ENCODE peak calls at places on chromosomes 6 and 20, in five cellular contexts. One of them, this sample, is unnamed.

GRCh38 chr6:115986026-115986425 is 74.7 kb downstream of the FRK start:
- DNase-seq in H1: no peak
- DNase-seq in mesenchymal stem cell: no peak
- DNase-seq in IMR-90: no peak
- DNase-seq in trophoblast cell: no peak
- DNase-seq in this sample: no peak

GRCh38 chr6:19052219-19052618 is 665.1 kb downstream of the RNF144B start:
- DNase-seq in trophoblast cell: no peak
- DNase-seq in H1: no peak
- DNase-seq in IMR-90: no peak
- DNase-seq in mesenchymal stem cell: no peak
- DNase-seq in this sample: no peak

GRCh38 chr20:4607287-4607713 is 114.4 kb upstream of the PRND start:
- DNase-seq in IMR-90: peak
- DNase-seq in trophoblast cell: peak
- DNase-seq in H1: peak
- DNase-seq in mesenchymal stem cell: peak
- DNase-seq in this sample: peak

GRCh38 chr6:159982726-159983506 is 14.0 kb downstream of the IGF2R start:
- DNase-seq in IMR-90: peak
- DNase-seq in mesenchymal stem cell: no peak
- DNase-seq in trophoblast cell: no peak
- DNase-seq in H1: no peak
- DNase-seq in this sample: no peak

GRCh38 chr6:91299544-91300491 is 712.9 kb upstream of the MAP3K7 start:
- DNase-seq in H1: peak
- DNase-seq in trophoblast cell: no peak
- DNase-seq in mesenchymal stem cell: peak
- DNase-seq in IMR-90: peak
- DNase-seq in this sample: peak

GRCh38 chr6:157224178-157224956 is 99.0 kb downstream of the TMEM242 start:
- DNase-seq in trophoblast cell: no peak
- DNase-seq in H1: no peak
- DNase-seq in IMR-90: no peak
- DNase-seq in mesenchymal stem cell: no peak
- DNase-seq in this sample: no peak

GRCh38 chr6:169738204-169738971 is 13.0 kb downstream of the DYNLT2 start:
- DNase-seq in IMR-90: no peak
- DNase-seq in H1: no peak
- DNase-seq in trophoblast cell: no peak
- DNase-seq in mesenchymal stem cell: no peak
- DNase-seq in this sample: no peak

GRCh38 chr20:57712851-57713504 is 3.2 kb upstream of the PMEPA1 start:
- DNase-seq in H1: no peak
- DNase-seq in mesenchymal stem cell: no peak
- DNase-seq in IMR-90: no peak
- DNase-seq in trophoblast cell: no peak
- DNase-seq in this sample: no peak

GRCh38 chr20:62045118-62045517 is 20.6 kb downstream of the TAF4 start:
- DNase-seq in trophoblast cell: no peak
- DNase-seq in H1: no peak
- DNase-seq in IMR-90: no peak
- DNase-seq in mesenchymal stem cell: no peak
- DNase-seq in this sample: no peak

GRCh38 chr6:10184408-10185187 is 230.3 kb downstream of the TFAP2A start:
- DNase-seq in trophoblast cell: no peak
- DNase-seq in IMR-90: no peak
- DNase-seq in H1: no peak
- DNase-seq in mesenchymal stem cell: no peak
- DNase-seq in this sample: no peak

GRCh38 chr6:166712554-166713228 is 85.6 kb upstream of the RPS6KA2 start:
- DNase-seq in IMR-90: no peak
- DNase-seq in H1: no peak
- DNase-seq in trophoblast cell: no peak
- DNase-seq in mesenchymal stem cell: no peak
- DNase-seq in this sample: no peak

GRCh38 chr6:44161997-44162338 is 3.3 kb downstream of the CAPN11 start:
- DNase-seq in H1: no peak
- DNase-seq in mesenchymal stem cell: no peak
- DNase-seq in IMR-90: peak
- DNase-seq in trophoblast cell: no peak
- DNase-seq in this sample: no peak

GRCh38 chr6:51182884-51183283 is 364.2 kb downstream of the TFAP2B start:
- DNase-seq in IMR-90: no peak
- DNase-seq in trophoblast cell: no peak
- DNase-seq in H1: no peak
- DNase-seq in mesenchymal stem cell: no peak
- DNase-seq in this sample: no peak

GRCh38 chr6:11918739-11919605 is 93.1 kb upstream of the HIVEP1 start:
- DNase-seq in IMR-90: peak
- DNase-seq in mesenchymal stem cell: no peak
- DNase-seq in trophoblast cell: no peak
- DNase-seq in H1: no peak
- DNase-seq in this sample: no peak

GRCh38 chr6:13216236-13216933 is 112.0 kb downstream of the TBC1D7 start:
- DNase-seq in trophoblast cell: no peak
- DNase-seq in mesenchymal stem cell: no peak
- DNase-seq in H1: no peak
- DNase-seq in IMR-90: no peak
- DNase-seq in this sample: no peak

GRCh38 chr6:67884442-67884841 is 750.6 kb upstream of the ADGRB3 start:
- DNase-seq in IMR-90: no peak
- DNase-seq in H1: no peak
- DNase-seq in trophoblast cell: no peak
- DNase-seq in mesenchymal stem cell: no peak
- DNase-seq in this sample: no peak

GRCh38 chr6:53630533-53631269 is 34.9 kb downstream of the KLHL31 start:
- DNase-seq in mesenchymal stem cell: no peak
- DNase-seq in trophoblast cell: no peak
- DNase-seq in H1: no peak
- DNase-seq in IMR-90: no peak
- DNase-seq in this sample: no peak

DNA sequence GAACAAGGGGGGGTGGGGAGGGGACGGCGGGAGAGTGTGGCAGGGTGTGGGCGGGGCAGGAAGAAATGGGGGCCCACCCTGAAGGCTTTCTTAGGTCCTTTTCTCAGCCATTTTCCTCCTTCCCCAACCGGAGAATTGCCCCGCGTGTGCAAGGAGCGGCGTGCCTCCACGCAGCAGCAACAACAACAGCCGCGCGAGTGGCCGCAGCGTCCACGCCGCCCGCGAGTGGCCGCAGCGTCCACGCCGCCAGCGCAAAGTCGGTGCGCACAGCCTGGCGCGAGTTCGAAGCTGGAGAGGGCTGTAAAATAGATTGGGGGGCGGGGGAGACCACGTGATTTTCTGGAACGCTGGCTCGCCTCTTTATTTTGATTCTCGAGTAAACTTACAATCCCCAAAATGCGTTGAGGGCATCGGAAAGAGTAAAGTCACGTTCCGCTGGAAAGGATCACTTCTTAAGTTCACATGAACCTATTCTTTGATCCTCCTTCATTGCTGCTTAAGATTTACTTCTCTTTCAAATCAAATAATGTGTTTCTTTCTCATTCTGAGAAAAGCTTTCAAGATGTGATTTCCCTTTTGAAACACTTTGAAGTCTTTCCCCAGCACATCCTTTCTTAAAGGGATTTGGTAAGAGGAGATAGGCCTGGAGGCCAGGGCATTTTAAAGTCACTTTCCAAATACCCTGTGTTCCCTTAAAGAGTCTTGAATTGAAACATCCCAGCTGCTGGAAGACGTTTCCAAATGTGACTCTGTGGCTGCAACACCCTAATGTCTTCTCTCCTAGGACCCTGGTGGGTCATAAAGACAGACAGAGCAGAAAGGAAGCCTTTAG is 66.7 kb upstream of the ZNF217 start:
- DNase-seq in trophoblast cell: no peak
- DNase-seq in IMR-90: peak
- DNase-seq in H1: no peak
- DNase-seq in mesenchymal stem cell: peak
- DNase-seq in this sample: no peak
- H3K4me3 ChIP-seq in trophoblast cell: peak
- H3K4me3 ChIP-seq in IMR-90: peak
- H3K4me3 ChIP-seq in H1: peak
- H3K4me3 ChIP-seq in mesenchymal stem cell: peak
- H3K4me3 ChIP-seq in this sample: no peak

GRCh38 chr6:77620290-77620882 is 32.5 kb upstream of the MEI4 start:
- DNase-seq in mesenchymal stem cell: peak
- DNase-seq in trophoblast cell: peak
- DNase-seq in IMR-90: no peak
- DNase-seq in H1: no peak
- DNase-seq in this sample: peak

GRCh38 chr6:77619114-77619513 is 33.7 kb upstream of the MEI4 start:
- DNase-seq in H1: no peak
- DNase-seq in trophoblast cell: no peak
- DNase-seq in mesenchymal stem cell: no peak
- DNase-seq in IMR-90: no peak
- DNase-seq in this sample: no peak

GRCh38 chr6:77626431-77626830 is 26.4 kb upstream of the MEI4 start:
- DNase-seq in IMR-90: no peak
- DNase-seq in trophoblast cell: no peak
- DNase-seq in H1: no peak
- DNase-seq in mesenchymal stem cell: no peak
- DNase-seq in this sample: no peak

GRCh38 chr6:77630019-77630418 is 22.8 kb upstream of the MEI4 start:
- DNase-seq in H1: no peak
- DNase-seq in trophoblast cell: no peak
- DNase-seq in IMR-90: no peak
- DNase-seq in mesenchymal stem cell: no peak
- DNase-seq in this sample: no peak

GRCh38 chr6:77624468-77624867 is 28.4 kb upstream of the MEI4 start:
- DNase-seq in IMR-90: no peak
- DNase-seq in H1: no peak
- DNase-seq in mesenchymal stem cell: no peak
- DNase-seq in trophoblast cell: no peak
- DNase-seq in this sample: no peak
- H2AK5ac ChIP-seq in IMR-90: no peak
- H2AK5ac ChIP-seq in H1: no peak
- H2AK5ac ChIP-seq in mesenchymal stem cell: no peak
- H2AK5ac ChIP-seq in trophoblast cell: no peak
- H2AK5ac ChIP-seq in this sample: no peak

DNA sequence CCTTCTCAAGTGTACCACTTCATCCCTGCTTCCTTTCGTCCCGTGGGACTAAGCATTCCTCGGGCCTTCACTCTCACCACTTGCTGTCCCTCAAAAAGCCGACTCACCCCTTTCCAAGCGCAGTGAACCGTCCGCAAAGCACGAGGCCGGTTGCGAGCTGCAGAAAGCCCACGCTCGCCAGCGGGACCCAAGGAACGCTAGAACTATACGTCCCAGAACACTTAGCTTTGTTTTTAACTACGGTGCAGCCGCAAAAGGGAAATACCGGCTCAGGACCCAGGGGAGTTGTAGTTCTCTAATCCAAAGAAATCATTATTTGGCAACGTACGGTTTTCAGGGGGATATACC is 457 bp upstream of the POLR1H start:
- DNase-seq in trophoblast cell: no peak
- DNase-seq in IMR-90: peak
- DNase-seq in H1: no peak
- DNase-seq in mesenchymal stem cell: peak
- DNase-seq in this sample: no peak
- H3K14ac ChIP-seq in trophoblast cell: peak
- H3K14ac ChIP-seq in IMR-90: peak
- H3K14ac ChIP-seq in H1: no peak
- H3K14ac ChIP-seq in mesenchymal stem cell: no peak
- H3K14ac ChIP-seq in this sample: no peak

GRCh38 chr20:50546729-50547314 is 36.6 kb downstream of the PTPN1 start:
- DNase-seq in trophoblast cell: no peak
- DNase-seq in IMR-90: no peak
- DNase-seq in H1: no peak
- DNase-seq in mesenchymal stem cell: peak
- DNase-seq in this sample: no peak
- H3K4me3 ChIP-seq in trophoblast cell: no peak
- H3K4me3 ChIP-seq in IMR-90: no peak
- H3K4me3 ChIP-seq in H1: no peak
- H3K4me3 ChIP-seq in mesenchymal stem cell: peak
- H3K4me3 ChIP-seq in this sample: no peak

DNA sequence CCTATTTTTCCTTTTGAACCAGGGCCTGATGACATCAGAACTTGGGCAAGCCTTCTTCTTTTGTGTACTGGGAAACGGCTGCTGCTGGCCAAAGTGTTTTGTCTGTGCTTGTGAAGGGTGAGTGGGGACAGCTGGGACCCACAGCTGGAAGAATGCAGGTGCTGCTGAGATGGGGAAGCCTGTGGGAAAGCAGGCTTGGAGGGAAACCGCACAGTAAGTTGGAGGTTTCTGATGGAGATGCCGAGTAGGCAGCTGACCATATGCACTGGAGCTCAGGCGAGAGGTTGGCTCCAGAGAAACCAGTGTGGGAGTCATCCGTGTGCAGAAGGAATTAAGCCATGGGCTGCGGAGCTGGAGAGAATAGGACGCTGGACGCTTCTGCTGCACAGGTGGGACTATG is 8.5 kb upstream of the PSMG4 start:
- DNase-seq in mesenchymal stem cell: no peak
- DNase-seq in IMR-90: peak
- DNase-seq in H1: no peak
- DNase-seq in trophoblast cell: no peak
- DNase-seq in this sample: no peak
- H2AK5ac ChIP-seq in mesenchymal stem cell: no peak
- H2AK5ac ChIP-seq in IMR-90: peak
- H2AK5ac ChIP-seq in H1: no peak
- H2AK5ac ChIP-seq in trophoblast cell: no peak
- H2AK5ac ChIP-seq in this sample: no peak

DNA sequence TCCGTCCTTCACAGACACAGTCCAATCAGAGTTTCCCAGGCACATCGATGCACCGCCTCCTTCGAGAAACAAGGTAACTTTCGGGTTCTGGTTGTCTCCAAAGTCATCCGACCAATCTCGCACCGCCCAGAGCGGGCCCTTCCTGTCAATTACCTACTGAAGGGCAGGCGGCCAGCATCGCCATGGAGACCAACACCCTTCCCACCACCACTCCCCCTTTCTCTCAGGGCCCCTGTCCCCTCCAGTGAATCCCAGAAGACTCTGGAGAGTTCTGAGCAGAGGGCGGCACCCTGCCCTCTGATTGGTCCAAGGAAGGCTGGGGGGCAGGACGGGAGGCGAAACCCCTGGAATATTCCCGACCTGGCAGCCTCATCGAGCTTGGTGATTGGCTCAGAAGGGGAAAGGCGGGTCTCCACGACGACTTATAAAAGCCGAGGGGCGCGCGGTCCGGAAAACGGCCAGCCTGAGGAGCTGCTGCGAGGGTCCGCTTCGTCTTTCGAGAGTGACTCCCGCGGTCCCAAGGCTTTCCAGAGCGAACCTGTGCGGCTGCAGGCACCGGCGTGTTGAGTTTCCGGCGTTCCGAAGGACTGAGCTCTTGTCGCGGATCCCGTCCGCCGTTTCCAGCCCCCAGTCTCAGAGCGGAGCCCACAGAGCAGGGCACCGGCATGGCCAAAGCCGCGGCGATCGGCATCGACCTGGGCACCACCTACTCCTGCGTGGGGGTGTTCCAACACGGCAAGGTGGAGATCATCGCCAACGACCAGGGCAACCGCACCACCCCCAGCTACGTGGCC is at the start of gene HSPA1B:
- DNase-seq in IMR-90: peak
- DNase-seq in H1: peak
- DNase-seq in trophoblast cell: peak
- DNase-seq in mesenchymal stem cell: peak
- DNase-seq in this sample: peak
- H3K14ac ChIP-seq in IMR-90: peak
- H3K14ac ChIP-seq in H1: no peak
- H3K14ac ChIP-seq in trophoblast cell: peak
- H3K14ac ChIP-seq in mesenchymal stem cell: no peak
- H3K14ac ChIP-seq in this sample: no peak

GRCh38 chr20:17896247-17896723 is 72.3 kb downstream of the SNX5 start:
- DNase-seq in H1: no peak
- DNase-seq in IMR-90: no peak
- DNase-seq in mesenchymal stem cell: peak
- DNase-seq in trophoblast cell: no peak
- DNase-seq in this sample: no peak
- H3K4me3 ChIP-seq in H1: no peak
- H3K4me3 ChIP-seq in IMR-90: no peak
- H3K4me3 ChIP-seq in mesenchymal stem cell: peak
- H3K4me3 ChIP-seq in trophoblast cell: no peak
- H3K4me3 ChIP-seq in this sample: no peak

This sample was measured in neuronal stem cell.